ENCODE peak calls at places on chromosome 13, in five cellular contexts. U is stimulated activated CD4-positive, alpha-beta T cell treated with anti-CD3 and anti-CD28 coated beads, Interleukin-2, amount 100 ng/mL, for 24 hours; D is NCI-H82; X is activated T-helper 2 cell treated with anti-CD3 and anti-CD28 coated beads, Interferon-gamma antibody, Interleukin-2, Interleukin-4, amounts not matched to agents 10 μg/mL and 5 μg/mL and 100 μg/mL, durations not matched to agents 14 hours and 24 hours and 36 hours; E is fibroblast of mammary gland. Y is an unnamed sample.

GRCh38 chr13:25281937-25282332 is 5.4 kb downstream of the MTMR6 start:
- DNase-seq in X (no peak), D (no peak), E (no peak), U (peak), Y (peak)

GRCh38 chr13:85543144-85543543 is 256.1 kb downstream of the SLITRK6 start:
- DNase-seq in U (no peak), E (no peak), X (no peak), D (no peak), Y (no peak)

GRCh38 chr13:41389580-41389979 is 67.8 kb upstream of the RGCC start:
- DNase-seq in E (no peak), X (no peak), U (no peak), D (no peak), Y (no peak)

GRCh38 chr13:29196409-29197074 is 376.4 kb downstream of the MTUS2 start:
- DNase-seq in E (no peak), U (no peak), X (no peak), D (no peak), Y (peak)

GRCh38 chr13:29479716-29480492 is 115.6 kb downstream of the SLC7A1 start:
- DNase-seq in U (no peak), X (no peak), D (no peak), E (no peak), Y (no peak)

GRCh38 chr13:40452741-40453665 is 213.4 kb downstream of the FOXO1 start:
- DNase-seq in E (peak), U (no peak), X (no peak), D (no peak), Y (no peak)

GRCh38 chr13:34116651-34117050 is 298.7 kb downstream of the RFC3 start:
- DNase-seq in X (no peak), E (no peak), U (no peak), D (no peak), Y (no peak)

GRCh38 chr13:75258159-75258782 is 223.7 kb downstream of the TBC1D4 start:
- DNase-seq in X (no peak), D (peak), U (no peak), E (peak), Y (no peak)

GRCh38 chr13:79799466-79799865 is 318.5 kb downstream of the NDFIP2 start:
- DNase-seq in U (no peak), E (peak), D (peak), X (no peak), Y (no peak)

GRCh38 chr13:97367427-97367826 is 66.5 kb upstream of the RAP2A start:
- DNase-seq in U (no peak), D (no peak), X (no peak), E (peak), Y (no peak)

GRCh38 chr13:74730556-74731331 is 596.5 kb upstream of the KLF12 start:
- DNase-seq in X (no peak), D (no peak), E (no peak), U (no peak), Y (no peak)

GRCh38 chr13:77918391-77919261 is at the start of gene EDNRB:
- DNase-seq in E (peak), D (peak), X (no peak), U (peak), Y (no peak)

GRCh38 chr13:113291997-113292862 is 4.8 kb upstream of the LAMP1 start:
- DNase-seq in D (no peak), E (peak), X (no peak), U (peak), Y (no peak)

GRCh38 chr13:76516013-76516412 is 370.2 kb downstream of the KCTD12 start:
- DNase-seq in E (peak), U (no peak), X (no peak), D (no peak), Y (no peak)

GRCh38 chr13:77062097-77062496 is 35.1 kb upstream of the FBXL3 start:
- DNase-seq in U (no peak), D (no peak), E (peak), X (no peak), Y (no peak)

GRCh38 chr13:33053397-33054066 is 37.3 kb downstream of the KL start:
- DNase-seq in E (no peak), X (no peak), D (no peak), U (no peak), Y (no peak)

GRCh38 chr13:49374585-49375290 is 69.1 kb downstream of the CAB39L start:
- DNase-seq in D (no peak), U (no peak), E (peak), X (no peak), Y (no peak)

GRCh38 chr13:23959231-23959862 is 62.0 kb upstream of the C1QTNF9B start:
- DNase-seq in U (no peak), D (no peak), X (no peak), E (peak), Y (no peak)

GRCh38 chr13:109274188-109274821 is 512.1 kb downstream of the IRS2 start:
- DNase-seq in D (peak), E (peak), X (no peak), U (no peak), Y (no peak)

GRCh38 chr13:33761744-33762143 is 56.2 kb upstream of the RFC3 start:
- DNase-seq in E (peak), U (no peak), D (peak), X (no peak), Y (no peak)

GRCh38 chr13:96636310-96636709 is 358.0 kb downstream of the OXGR1 start:
- DNase-seq in X (no peak), D (no peak), U (no peak), E (peak), Y (no peak)

GRCh38 chr13:113548171-113548641 is 36.3 kb upstream of the TFDP1 start:
- DNase-seq in D (no peak), U (no peak), E (peak), X (no peak), Y (no peak)

GRCh38 chr13:36872621-36873020 is 47.4 kb downstream of the SMAD9 start:
- DNase-seq in X (no peak), E (no peak), U (no peak), D (no peak), Y (no peak)

GRCh38 chr13:25249001-25249543 is 38.2 kb downstream of the MTMR6 start:
- DNase-seq in E (peak), D (peak), X (no peak), U (no peak), Y (no peak)

GRCh38 chr13:111846396-111847174 is 220.4 kb upstream of the SOX1 start:
- DNase-seq in U (no peak), D (no peak), X (no peak), E (no peak), Y (no peak)

GRCh38 chr13:71759506-71760225 is 107.3 kb downstream of the DACH1 start:
- DNase-seq in D (no peak), E (no peak), U (no peak), X (no peak), Y (no peak)

GRCh38 chr13:112208656-112209055 is 141.7 kb downstream of the SOX1 start:
- DNase-seq in X (no peak), U (no peak), E (no peak), D (no peak), Y (no peak)

GRCh38 chr13:113922412-113923118 is 51.3 kb downstream of the C13orf46 start:
- DNase-seq in X (no peak), D (no peak), U (no peak), E (no peak), Y (no peak)

GRCh38 chr13:99590519-99591011 is 89.3 kb downstream of the TM9SF2 start:
- DNase-seq in U (no peak), E (peak), X (no peak), D (no peak), Y (no peak)

GRCh38 chr13:22126433-22127021 is 455.7 kb downstream of the FGF9 start:
- DNase-seq in E (no peak), X (no peak), U (no peak), D (no peak), Y (no peak)

GRCh38 chr13:28658796-28659610 is at the start of gene POMP:
- DNase-seq in U (peak), E (peak), X (peak), D (peak), Y (peak)

GRCh38 chr13:27203854-27204253 is 32.2 kb upstream of the USP12 start:
- DNase-seq in E (peak), U (no peak), D (no peak), X (no peak), Y (no peak)

GRCh38 chr13:33353210-33353609 is 67.7 kb upstream of the STARD13 start:
- DNase-seq in U (no peak), D (peak), E (no peak), X (no peak), Y (peak)